ENCODE peak calls at places on chromosomes 13 and 19, in six cellular contexts. One of them, this sample, is unnamed.

GRCh38 chr19:32676186-32676894 is 692 bp downstream of the RGS9BP start:
- DNase-seq in cardiac muscle cell: no peak
- DNase-seq in CD4-positive, alpha-beta T cell: peak
- DNase-seq in sigmoid colon: no peak
- DNase-seq in fibroblast of lung: no peak
- DNase-seq in pancreas: peak
- DNase-seq in this sample: no peak

GRCh38 chr13:96089749-96090239 is at the start of gene HS6ST3:
- DNase-seq in CD4-positive, alpha-beta T cell: no peak
- DNase-seq in pancreas: peak
- DNase-seq in fibroblast of lung: peak
- DNase-seq in sigmoid colon: no peak
- DNase-seq in cardiac muscle cell: peak
- DNase-seq in this sample: no peak

GRCh38 chr19:55454787-55455243 is 6.6 kb downstream of the ISOC2 start:
- DNase-seq in CD4-positive, alpha-beta T cell: peak
- DNase-seq in pancreas: no peak
- DNase-seq in sigmoid colon: no peak
- DNase-seq in cardiac muscle cell: peak
- DNase-seq in fibroblast of lung: no peak
- DNase-seq in this sample: peak

GRCh38 chr13:90868321-90868920 is 479.1 kb upstream of the MIR17HG start:
- DNase-seq in pancreas: no peak
- DNase-seq in sigmoid colon: no peak
- DNase-seq in cardiac muscle cell: peak
- DNase-seq in fibroblast of lung: peak
- DNase-seq in CD4-positive, alpha-beta T cell: no peak
- DNase-seq in this sample: no peak

GRCh38 chr13:46012404-46012803 is 40.1 kb downstream of the ZC3H13 start:
- DNase-seq in sigmoid colon: no peak
- DNase-seq in fibroblast of lung: no peak
- DNase-seq in cardiac muscle cell: no peak
- DNase-seq in pancreas: no peak
- DNase-seq in CD4-positive, alpha-beta T cell: no peak
- DNase-seq in this sample: no peak

GRCh38 chr13:96947343-96947910 is 46.8 kb downstream of the OXGR1 start:
- DNase-seq in fibroblast of lung: no peak
- DNase-seq in pancreas: no peak
- DNase-seq in cardiac muscle cell: no peak
- DNase-seq in sigmoid colon: no peak
- DNase-seq in CD4-positive, alpha-beta T cell: no peak
- DNase-seq in this sample: no peak

GRCh38 chr19:7471696-7472620 is 16.9 kb downstream of the PEX11G start:
- DNase-seq in cardiac muscle cell: no peak
- DNase-seq in CD4-positive, alpha-beta T cell: no peak
- DNase-seq in pancreas: no peak
- DNase-seq in fibroblast of lung: no peak
- DNase-seq in sigmoid colon: no peak
- DNase-seq in this sample: no peak

GRCh38 chr19:46866407-46867132 is 5.8 kb downstream of the ARHGAP35 start:
- DNase-seq in sigmoid colon: no peak
- DNase-seq in fibroblast of lung: no peak
- DNase-seq in CD4-positive, alpha-beta T cell: no peak
- DNase-seq in pancreas: no peak
- DNase-seq in cardiac muscle cell: no peak
- DNase-seq in this sample: no peak

GRCh38 chr13:23512762-23513395 is 57.3 kb upstream of the TNFRSF19 start:
- DNase-seq in pancreas: no peak
- DNase-seq in fibroblast of lung: no peak
- DNase-seq in sigmoid colon: no peak
- DNase-seq in CD4-positive, alpha-beta T cell: no peak
- DNase-seq in cardiac muscle cell: no peak
- DNase-seq in this sample: no peak

GRCh38 chr19:42427313-42427712 is at the start of gene LIPE:
- DNase-seq in fibroblast of lung: no peak
- DNase-seq in pancreas: no peak
- DNase-seq in cardiac muscle cell: peak
- DNase-seq in sigmoid colon: no peak
- DNase-seq in CD4-positive, alpha-beta T cell: no peak
- DNase-seq in this sample: no peak

GRCh38 chr19:5792224-5792623 is 1.3 kb upstream of the DUS3L start:
- DNase-seq in pancreas: no peak
- DNase-seq in sigmoid colon: no peak
- DNase-seq in CD4-positive, alpha-beta T cell: no peak
- DNase-seq in cardiac muscle cell: no peak
- DNase-seq in fibroblast of lung: no peak
- DNase-seq in this sample: no peak

GRCh38 chr13:95403349-95404140 is 102.3 kb upstream of the ABCC4 start:
- DNase-seq in fibroblast of lung: peak
- DNase-seq in sigmoid colon: no peak
- DNase-seq in CD4-positive, alpha-beta T cell: peak
- DNase-seq in pancreas: no peak
- DNase-seq in cardiac muscle cell: no peak
- DNase-seq in this sample: no peak

GRCh38 chr13:39144941-39145533 is 106.8 kb downstream of the NHLRC3 start:
- DNase-seq in cardiac muscle cell: peak
- DNase-seq in sigmoid colon: peak
- DNase-seq in pancreas: peak
- DNase-seq in fibroblast of lung: peak
- DNase-seq in CD4-positive, alpha-beta T cell: no peak
- DNase-seq in this sample: peak

GRCh38 chr19:33436360-33437345 is 63.1 kb downstream of the CEBPG start:
- DNase-seq in sigmoid colon: peak
- DNase-seq in fibroblast of lung: no peak
- DNase-seq in pancreas: no peak
- DNase-seq in CD4-positive, alpha-beta T cell: no peak
- DNase-seq in cardiac muscle cell: no peak
- DNase-seq in this sample: no peak

GRCh38 chr19:9139609-9140158 is 513 bp upstream of the ZNF317 start:
- DNase-seq in CD4-positive, alpha-beta T cell: no peak
- DNase-seq in cardiac muscle cell: no peak
- DNase-seq in fibroblast of lung: no peak
- DNase-seq in pancreas: no peak
- DNase-seq in sigmoid colon: no peak
- DNase-seq in this sample: no peak

GRCh38 chr19:44931541-44931940 is 10.5 kb upstream of the APOC4 start:
- DNase-seq in fibroblast of lung: no peak
- DNase-seq in pancreas: no peak
- DNase-seq in CD4-positive, alpha-beta T cell: no peak
- DNase-seq in sigmoid colon: no peak
- DNase-seq in cardiac muscle cell: no peak
- DNase-seq in this sample: no peak

GRCh38 chr19:6720369-6721112 is at the start of gene C3:
- DNase-seq in pancreas: no peak
- DNase-seq in sigmoid colon: peak
- DNase-seq in CD4-positive, alpha-beta T cell: no peak
- DNase-seq in fibroblast of lung: no peak
- DNase-seq in cardiac muscle cell: peak
- DNase-seq in this sample: peak

GRCh38 chr19:18304194-18304495 is 18.7 kb downstream of the LSM4 start:
- DNase-seq in cardiac muscle cell: no peak
- DNase-seq in pancreas: no peak
- DNase-seq in fibroblast of lung: no peak
- DNase-seq in sigmoid colon: no peak
- DNase-seq in CD4-positive, alpha-beta T cell: no peak
- DNase-seq in this sample: no peak

GRCh38 chr13:110341445-110342247 is 34.6 kb downstream of the COL4A2 start:
- DNase-seq in sigmoid colon: no peak
- DNase-seq in fibroblast of lung: peak
- DNase-seq in cardiac muscle cell: peak
- DNase-seq in pancreas: no peak
- DNase-seq in CD4-positive, alpha-beta T cell: no peak
- DNase-seq in this sample: no peak

GRCh38 chr13:90956036-90956435 is 391.5 kb upstream of the MIR17HG start:
- DNase-seq in fibroblast of lung: no peak
- DNase-seq in cardiac muscle cell: peak
- DNase-seq in sigmoid colon: no peak
- DNase-seq in pancreas: no peak
- DNase-seq in CD4-positive, alpha-beta T cell: no peak
- DNase-seq in this sample: no peak

GRCh38 chr13:114063545-114064515 is 68.6 kb downstream of the RASA3 start:
- DNase-seq in pancreas: no peak
- DNase-seq in CD4-positive, alpha-beta T cell: no peak
- DNase-seq in sigmoid colon: peak
- DNase-seq in cardiac muscle cell: peak
- DNase-seq in fibroblast of lung: peak
- DNase-seq in this sample: no peak

GRCh38 chr13:113084943-113085540 is 20.5 kb upstream of the F7 start:
- DNase-seq in pancreas: peak
- DNase-seq in CD4-positive, alpha-beta T cell: no peak
- DNase-seq in cardiac muscle cell: no peak
- DNase-seq in sigmoid colon: no peak
- DNase-seq in fibroblast of lung: no peak
- DNase-seq in this sample: no peak

DNA sequence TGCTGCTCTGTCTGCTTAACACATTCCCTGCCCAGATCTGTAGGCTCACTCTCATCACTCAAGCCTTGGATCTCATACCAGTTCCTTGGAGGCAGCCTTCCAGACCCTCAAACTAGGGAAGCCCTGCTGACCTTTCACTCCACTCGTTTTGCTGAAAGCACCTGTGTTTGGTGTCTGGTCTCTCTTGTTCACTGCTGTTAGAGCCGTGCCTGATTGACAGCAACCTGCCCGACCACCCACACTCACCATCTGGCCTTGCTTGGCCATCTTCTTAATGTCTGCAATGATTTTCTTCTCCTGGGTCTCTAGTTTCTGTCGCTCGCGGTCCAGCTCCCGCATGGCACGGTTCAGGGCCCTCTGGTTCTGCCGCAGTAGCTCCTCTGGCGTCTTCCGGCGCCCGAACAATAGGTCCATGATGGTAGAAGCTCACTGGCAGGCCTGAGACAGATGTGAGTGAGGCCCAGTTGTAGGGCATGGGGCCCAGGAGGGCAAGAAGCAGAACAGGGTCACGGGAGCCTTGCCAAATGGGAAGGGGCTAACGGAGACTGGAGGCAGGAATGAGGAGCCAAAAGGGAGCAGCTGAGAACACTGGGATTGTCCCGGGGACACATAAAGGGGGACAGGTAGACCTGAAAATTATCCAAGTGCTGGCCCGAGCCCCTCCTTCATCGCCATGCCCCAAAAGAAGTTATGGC is 959 bp downstream of the CHMP2A start:
- DNase-seq in pancreas: peak
- DNase-seq in fibroblast of lung: no peak
- DNase-seq in CD4-positive, alpha-beta T cell: no peak
- DNase-seq in sigmoid colon: peak
- DNase-seq in cardiac muscle cell: no peak
- DNase-seq in this sample: no peak
- H3K27ac ChIP-seq in pancreas: peak
- H3K27ac ChIP-seq in fibroblast of lung: peak
- H3K27ac ChIP-seq in CD4-positive, alpha-beta T cell: peak
- H3K27ac ChIP-seq in sigmoid colon: peak
- H3K27ac ChIP-seq in cardiac muscle cell: peak
- H3K27ac ChIP-seq in this sample: peak

GRCh38 chr19:21117041-21117907 is 24.6 kb upstream of the ZNF431 start:
- DNase-seq in CD4-positive, alpha-beta T cell: no peak
- DNase-seq in sigmoid colon: no peak
- DNase-seq in fibroblast of lung: peak
- DNase-seq in pancreas: no peak
- DNase-seq in cardiac muscle cell: no peak
- DNase-seq in this sample: no peak
- H3K27ac ChIP-seq in CD4-positive, alpha-beta T cell: no peak
- H3K27ac ChIP-seq in sigmoid colon: no peak
- H3K27ac ChIP-seq in fibroblast of lung: no peak
- H3K27ac ChIP-seq in pancreas: no peak
- H3K27ac ChIP-seq in cardiac muscle cell: no peak
- H3K27ac ChIP-seq in this sample: no peak

GRCh38 chr19:43668406-43669158 is 1.4 kb downstream of the PLAUR start:
- DNase-seq in sigmoid colon: peak
- DNase-seq in pancreas: peak
- DNase-seq in fibroblast of lung: peak
- DNase-seq in CD4-positive, alpha-beta T cell: peak
- DNase-seq in cardiac muscle cell: peak
- DNase-seq in this sample: peak

GRCh38 chr19:43660301-43660700 is 9.7 kb downstream of the PLAUR start:
- DNase-seq in cardiac muscle cell: no peak
- DNase-seq in sigmoid colon: no peak
- DNase-seq in CD4-positive, alpha-beta T cell: no peak
- DNase-seq in fibroblast of lung: no peak
- DNase-seq in pancreas: no peak
- DNase-seq in this sample: no peak

GRCh38 chr19:43667524-43668405 is 2.2 kb downstream of the PLAUR start:
- DNase-seq in sigmoid colon: peak
- DNase-seq in fibroblast of lung: no peak
- DNase-seq in CD4-positive, alpha-beta T cell: no peak
- DNase-seq in cardiac muscle cell: peak
- DNase-seq in pancreas: peak
- DNase-seq in this sample: no peak

GRCh38 chr19:43662487-43662886 is 7.5 kb downstream of the PLAUR start:
- DNase-seq in fibroblast of lung: no peak
- DNase-seq in pancreas: no peak
- DNase-seq in sigmoid colon: no peak
- DNase-seq in CD4-positive, alpha-beta T cell: no peak
- DNase-seq in cardiac muscle cell: peak
- DNase-seq in this sample: no peak

DNA sequence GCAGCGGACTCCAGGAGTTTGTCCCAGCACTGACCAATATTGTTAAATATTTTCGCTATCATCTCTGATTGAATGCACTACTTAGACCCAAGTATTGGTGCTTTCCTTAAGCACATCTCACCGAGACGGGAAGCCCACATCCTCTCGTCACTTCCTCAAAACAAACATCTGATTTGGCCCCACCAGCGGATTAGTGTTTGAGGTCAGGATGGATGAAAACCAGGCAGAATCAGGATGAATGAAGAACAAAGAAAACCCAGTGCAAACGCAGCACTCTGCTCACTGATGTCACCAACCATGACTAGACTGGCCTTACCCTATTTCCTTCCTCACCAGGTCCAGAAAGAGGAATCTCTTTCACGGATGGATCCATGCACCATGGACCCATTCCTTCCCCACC is 6.0 kb downstream of the PLAUR start:
- DNase-seq in CD4-positive, alpha-beta T cell: peak
- DNase-seq in cardiac muscle cell: no peak
- DNase-seq in pancreas: no peak
- DNase-seq in sigmoid colon: no peak
- DNase-seq in fibroblast of lung: no peak
- DNase-seq in this sample: no peak
- H3K27ac ChIP-seq in CD4-positive, alpha-beta T cell: peak
- H3K27ac ChIP-seq in cardiac muscle cell: no peak
- H3K27ac ChIP-seq in pancreas: no peak
- H3K27ac ChIP-seq in sigmoid colon: no peak
- H3K27ac ChIP-seq in fibroblast of lung: no peak
- H3K27ac ChIP-seq in this sample: no peak

GRCh38 chr19:10285393-10285792 is 1.4 kb upstream of the ICAM4 start:
- DNase-seq in cardiac muscle cell: no peak
- DNase-seq in pancreas: no peak
- DNase-seq in fibroblast of lung: no peak
- DNase-seq in sigmoid colon: no peak
- DNase-seq in CD4-positive, alpha-beta T cell: no peak
- DNase-seq in this sample: no peak

GRCh38 chr19:10279737-10280442 is 6.9 kb upstream of the ICAM4 start:
- DNase-seq in pancreas: no peak
- DNase-seq in sigmoid colon: no peak
- DNase-seq in fibroblast of lung: no peak
- DNase-seq in cardiac muscle cell: no peak
- DNase-seq in CD4-positive, alpha-beta T cell: no peak
- DNase-seq in this sample: no peak

GRCh38 chr19:10283786-10284540 is 2.8 kb upstream of the ICAM4 start:
- DNase-seq in pancreas: no peak
- DNase-seq in CD4-positive, alpha-beta T cell: no peak
- DNase-seq in sigmoid colon: no peak
- DNase-seq in fibroblast of lung: no peak
- DNase-seq in cardiac muscle cell: no peak
- DNase-seq in this sample: no peak

GRCh38 chr19:10284641-10285278 is 2.0 kb upstream of the ICAM4 start:
- DNase-seq in sigmoid colon: no peak
- DNase-seq in fibroblast of lung: no peak
- DNase-seq in CD4-positive, alpha-beta T cell: no peak
- DNase-seq in pancreas: no peak
- DNase-seq in cardiac muscle cell: no peak
- DNase-seq in this sample: no peak

GRCh38 chr19:10283301-10283733 is 3.4 kb upstream of the ICAM4 start:
- DNase-seq in fibroblast of lung: no peak
- DNase-seq in CD4-positive, alpha-beta T cell: no peak
- DNase-seq in pancreas: no peak
- DNase-seq in sigmoid colon: no peak
- DNase-seq in cardiac muscle cell: no peak
- DNase-seq in this sample: no peak
- H3K27ac ChIP-seq in fibroblast of lung: no peak
- H3K27ac ChIP-seq in CD4-positive, alpha-beta T cell: no peak
- H3K27ac ChIP-seq in pancreas: no peak
- H3K27ac ChIP-seq in sigmoid colon: no peak
- H3K27ac ChIP-seq in cardiac muscle cell: no peak
- H3K27ac ChIP-seq in this sample: no peak

This sample was measured in substantia nigra.